ENCODE peak calls at places on chromosomes 7 and 10, in five cellular contexts. One of them, this sample, is unnamed.

GRCh38 chr7:125316451-125316850 is 386.8 kb upstream of the POT1 start:
- DNase-seq in Caki2: peak; percentile 42
- DNase-seq in T-helper 2 cell: no peak
- DNase-seq in fibroblast of lung: no peak
- DNase-seq in NCI-H1105: no peak
- DNase-seq in this sample: no peak

GRCh38 chr10:11045995-11046394 is 28.3 kb downstream of the CELF2 start:
- DNase-seq in Caki2: no peak
- DNase-seq in T-helper 2 cell: no peak
- DNase-seq in fibroblast of lung: no peak
- DNase-seq in NCI-H1105: no peak
- DNase-seq in this sample: no peak

GRCh38 chr7:99665989-99666388 is 13.8 kb downstream of the CYP3A5 start:
- DNase-seq in Caki2: no peak
- DNase-seq in T-helper 2 cell: no peak
- DNase-seq in fibroblast of lung: no peak
- DNase-seq in NCI-H1105: no peak
- DNase-seq in this sample: no peak

GRCh38 chr7:113797420-113797995 is 121.3 kb downstream of the PPP1R3A start:
- DNase-seq in Caki2: no peak
- DNase-seq in T-helper 2 cell: no peak
- DNase-seq in fibroblast of lung: no peak
- DNase-seq in NCI-H1105: no peak
- DNase-seq in this sample: no peak

GRCh38 chr7:44393238-44394111 is 68.1 kb upstream of the CAMK2B start:
- DNase-seq in Caki2: no peak
- DNase-seq in T-helper 2 cell: no peak
- DNase-seq in fibroblast of lung: no peak
- DNase-seq in NCI-H1105: no peak
- DNase-seq in this sample: no peak

GRCh38 chr10:688621-689426 is 644 bp downstream of the DIP2C start:
- DNase-seq in Caki2: peak; percentile 42
- DNase-seq in T-helper 2 cell: no peak
- DNase-seq in fibroblast of lung: peak; percentile 59
- DNase-seq in NCI-H1105: peak; percentile 4
- DNase-seq in this sample: no peak

GRCh38 chr7:108071551-108071950 is 58.6 kb downstream of the LAMB4 start:
- DNase-seq in Caki2: no peak
- DNase-seq in T-helper 2 cell: no peak
- DNase-seq in fibroblast of lung: no peak
- DNase-seq in NCI-H1105: peak; percentile 45
- DNase-seq in this sample: no peak

GRCh38 chr10:86300931-86301330 is 65.7 kb downstream of the GRID1 start:
- DNase-seq in Caki2: no peak
- DNase-seq in T-helper 2 cell: no peak
- DNase-seq in fibroblast of lung: no peak
- DNase-seq in NCI-H1105: no peak
- DNase-seq in this sample: no peak

GRCh38 chr10:52308251-52309031 is 5.6 kb upstream of the DKK1 start:
- DNase-seq in Caki2: peak; percentile 37
- DNase-seq in T-helper 2 cell: no peak
- DNase-seq in fibroblast of lung: peak; percentile 85
- DNase-seq in NCI-H1105: no peak
- DNase-seq in this sample: peak; percentile 26

This sample was measured in natural killer cell.